ENCODE peak calls at places on chromosome 10, in seven cellular contexts. G, A, F, K, E, W and V are unnamed samples.

GRCh38 chr10:61166065-61166464 is 222.1 kb upstream of the RHOBTB1 start:
- DNase-seq in G (no peak), A (no peak), F (no peak), K (no peak), E (no peak), W (peak; percentile 10), V (no peak)

GRCh38 chr10:82150123-82150900 is 275.3 kb downstream of the NRG3 start:
- DNase-seq in G (no peak), A (no peak), F (peak; percentile 33), K (peak; percentile 38), E (peak; percentile 13), W (peak; percentile 79), V (no peak)

GRCh38 chr10:100894033-100894432 is 18.7 kb upstream of the SLF2 start:
- DNase-seq in G (no peak), A (no peak), F (no peak), K (peak; percentile 16), E (no peak), W (no peak), V (no peak)

GRCh38 chr10:114306116-114306973 is 67.3 kb downstream of the VWA2 start:
- DNase-seq in G (peak; percentile 69), A (peak; percentile 98), F (no peak), K (no peak), E (no peak), W (no peak), V (peak; percentile 69)

GRCh38 chr10:7826971-7827370 is 8.7 kb downstream of the TAF3 start:
- DNase-seq in G (no peak), A (peak; percentile 73), F (peak; percentile 86), K (no peak), E (no peak), W (no peak), V (no peak)

GRCh38 chr10:24556746-24557742 is 166.6 kb downstream of the ARHGAP21 start:
- DNase-seq in G (no peak), A (peak; percentile 58), F (peak; percentile 14), K (no peak), E (no peak), W (peak; percentile 12), V (peak; percentile 66)

GRCh38 chr10:94614558-94614957 is 69.0 kb downstream of the HELLS start:
- DNase-seq in G (no peak), A (no peak), F (no peak), K (no peak), E (no peak), W (no peak), V (no peak)

GRCh38 chr10:104434601-104435000 is 81.0 kb downstream of the CFAP58 start:
- DNase-seq in G (no peak), A (peak; percentile 25), F (no peak), K (no peak), E (no peak), W (no peak), V (no peak)

GRCh38 chr10:91127341-91128082 is 93.0 kb upstream of the PCGF5 start:
- DNase-seq in G (no peak), A (no peak), F (no peak), K (no peak), E (no peak), W (no peak), V (no peak)

DNA sequence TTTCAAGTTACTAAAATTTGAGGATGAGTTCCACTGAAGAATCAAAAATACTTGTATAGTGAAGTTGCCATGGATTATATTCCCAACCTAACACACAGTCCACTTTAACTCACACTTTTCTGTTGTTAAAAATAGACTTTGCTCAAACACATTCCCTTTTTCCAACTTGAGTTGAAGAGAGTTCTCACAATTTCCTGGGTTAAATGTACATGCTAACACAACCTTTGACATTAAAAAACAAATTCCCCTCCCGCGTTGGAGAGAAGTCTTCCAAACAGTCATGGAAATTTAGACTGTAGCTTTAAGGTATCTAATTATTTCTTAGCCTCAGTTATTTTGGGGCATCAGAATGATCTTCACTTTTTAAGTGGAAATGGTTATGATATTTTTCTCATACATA is 27.1 kb downstream of the SKIDA1 start:
- DNase-seq in G (no peak), A (no peak), F (no peak), K (no peak), E (no peak), W (no peak), V (no peak)
- H3K4me3 ChIP-seq in G (no peak overlapping the region), A (no peak overlapping the region), F (no peak overlapping the region), K (no peak overlapping the region), E (no peak overlapping the region), W (no peak overlapping the region), V (no peak overlapping the region)

GRCh38 chr10:27022048-27022447 is 78.2 kb downstream of the ANKRD26 start:
- DNase-seq in G (no peak), A (no peak), F (no peak), K (no peak), E (no peak), W (no peak), V (no peak)
- TF ChIP-seq CTCF in G (no peak), A (no peak), F (no peak), K (no peak), E (no peak), W (no peak), V (no peak)

DNA sequence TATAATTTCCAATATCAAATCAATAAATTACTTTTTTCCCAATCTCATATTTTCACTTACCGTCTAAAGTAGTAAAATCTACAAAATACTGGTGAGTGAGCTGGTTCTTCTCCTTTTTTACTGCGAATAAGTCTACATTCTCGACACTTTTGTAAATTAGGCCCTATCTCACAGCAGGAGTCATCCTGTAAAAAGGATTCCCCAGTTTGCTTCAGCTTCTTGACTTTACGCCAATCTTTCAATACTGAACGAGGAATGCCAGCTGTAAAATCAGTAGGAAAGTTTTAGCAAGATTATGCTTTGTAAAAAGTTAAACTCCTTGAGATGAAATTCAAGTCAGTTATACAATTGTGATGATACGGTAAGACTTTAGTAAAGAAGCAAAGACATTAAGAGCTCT is 67.3 kb downstream of the NRBF2 start:
- DNase-seq in G (no peak), A (no peak), F (no peak), K (no peak), E (no peak), W (no peak), V (no peak)
- H3K4me3 ChIP-seq in G (no peak overlapping the region), A (no peak overlapping the region), F (no peak overlapping the region), K (no peak overlapping the region), E (no peak overlapping the region), W (no peak overlapping the region), V (no peak overlapping the region)

DNA sequence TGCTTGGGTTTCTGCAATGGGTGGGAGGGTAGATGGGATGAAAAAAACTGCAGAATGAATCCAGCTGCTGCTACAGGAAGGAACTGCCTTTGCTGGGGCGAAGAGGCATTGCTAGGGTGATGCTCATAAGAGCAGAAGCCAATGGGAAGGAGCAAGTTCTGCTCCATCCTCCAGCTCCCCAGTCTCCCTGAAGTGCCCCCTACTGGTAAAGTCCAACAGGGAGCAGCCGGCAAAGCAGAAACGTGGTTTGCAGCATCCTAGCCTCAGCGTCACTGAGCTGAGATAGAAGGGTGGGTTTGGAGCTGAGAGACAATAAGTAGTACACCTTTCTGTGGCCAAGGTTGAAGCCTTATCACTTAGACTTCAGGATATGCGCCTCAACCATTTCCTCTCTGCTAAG is 220.5 kb downstream of the CCSER2 start:
- DNase-seq in G (no peak), A (no peak), F (no peak), K (no peak), E (no peak), W (no peak), V (no peak)
- TF ChIP-seq CTCF in G (peak; percentile 40), A (peak; percentile 50), F (no peak), K (no peak), E (peak; percentile 5), W (peak; percentile 52), V (peak; percentile 33)

GRCh38 chr10:124058346-124059003 is 34.9 kb downstream of the CHST15 start:
- DNase-seq in G (no peak), A (no peak), F (no peak), K (no peak), E (no peak), W (no peak), V (no peak)
- H3K4me3 ChIP-seq in G (no peak overlapping the region), A (no peak overlapping the region), F (no peak overlapping the region), K (no peak overlapping the region), E (no peak overlapping the region), W (no peak overlapping the region), V (no peak overlapping the region)

GRCh38 chr10:77843264-77843663 is 83.3 kb downstream of the DLG5 start:
- DNase-seq in G (no peak), A (no peak), F (no peak), K (no peak), E (no peak), W (no peak), V (no peak)
- TF ChIP-seq CTCF in G (no peak), A (no peak), F (no peak), K (no peak), E (no peak), W (no peak), V (no peak)

DNA sequence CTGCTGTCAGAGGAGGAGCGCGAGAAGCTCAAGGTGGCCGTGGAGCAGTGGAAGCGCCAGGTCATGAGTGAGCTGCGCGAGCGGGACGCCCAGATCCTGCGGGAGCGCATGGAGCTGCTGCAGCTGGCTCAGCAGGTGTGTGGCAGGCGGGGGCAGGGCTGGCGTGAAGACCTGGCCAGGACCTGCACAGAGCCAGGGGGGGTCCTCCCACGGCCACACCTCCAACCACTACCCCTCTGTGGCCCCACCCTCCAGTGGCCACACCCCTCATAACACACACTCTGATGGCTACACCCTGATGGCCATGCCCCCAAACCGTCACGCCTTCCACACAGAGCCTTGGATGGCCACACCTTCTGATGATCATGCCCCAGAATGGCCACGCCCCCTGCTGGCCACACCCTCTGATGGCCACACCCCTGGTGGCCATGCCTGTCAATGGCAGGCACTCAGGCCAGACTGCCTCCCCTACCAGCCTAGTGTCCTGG is 23.4 kb upstream of the DPYSL4 start:
- DNase-seq in G (no peak), A (no peak), F (peak; percentile 60), K (no peak), E (peak; percentile 23), W (peak; percentile 96), V (no peak)
- H3K4me3 ChIP-seq in G (no peak overlapping the region), A (no peak overlapping the region), F (no peak overlapping the region), K (no peak overlapping the region), E (no peak overlapping the region), W (peak overlapping the region; percentile 12), V (no peak overlapping the region)

GRCh38 chr10:230758-231157 is 95.5 kb downstream of the ZMYND11 start:
- DNase-seq in G (no peak), A (no peak), F (no peak), K (no peak), E (no peak), W (no peak), V (no peak)
- TF ChIP-seq CTCF in G (peak; percentile 40), A (peak; percentile 59), F (peak; percentile 29), K (no peak), E (peak; percentile 29), W (peak; percentile 29), V (peak; percentile 43)

DNA sequence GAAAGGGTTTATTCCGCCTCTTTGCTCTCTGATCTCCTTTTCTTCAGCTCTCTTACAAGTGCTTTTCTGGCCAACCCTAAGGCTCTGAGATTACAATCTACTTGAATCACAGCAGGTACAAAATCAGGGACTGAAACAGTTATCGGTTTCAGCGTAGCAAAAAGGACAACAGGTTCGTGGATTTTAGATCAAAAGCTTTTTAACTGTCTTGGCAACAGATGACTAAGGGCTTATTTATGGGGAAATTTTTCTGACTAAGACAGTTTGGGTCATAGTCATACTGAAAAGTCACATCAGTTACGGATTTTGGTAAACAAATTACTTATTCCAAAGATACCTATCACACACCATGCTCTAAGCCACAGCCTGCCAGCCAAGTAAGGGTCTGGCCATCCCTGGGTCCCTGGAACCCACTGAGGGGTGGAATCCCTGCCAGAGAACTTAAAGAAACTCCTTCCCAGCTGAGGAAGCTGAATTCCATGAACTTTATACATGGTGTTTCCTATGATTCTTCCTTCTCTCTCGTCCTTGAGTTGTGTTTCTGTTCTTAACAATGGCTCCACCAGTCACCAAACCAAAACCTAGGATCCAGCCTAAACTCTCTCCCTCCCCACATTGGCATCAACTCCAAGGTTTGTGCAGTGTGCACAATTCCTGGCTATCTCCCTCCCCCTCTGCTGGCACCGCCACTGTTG is 169.3 kb downstream of the FAM107B start:
- DNase-seq in G (peak; percentile 44), A (no peak), F (no peak), K (no peak), E (no peak), W (no peak), V (no peak)
- H3K4me3 ChIP-seq in G (peak overlapping the region; percentile 58), A (peak overlapping the region; percentile 61), F (no peak overlapping the region), K (no peak overlapping the region), E (peak overlapping the region; percentile 71), W (no peak overlapping the region), V (peak overlapping the region; percentile 54)